ENCODE peak calls at places on chromosomes 4 and X, in four cellular contexts. D, J, H and M are unnamed samples.

GRCh38 chr4:85402371-85402770 is 72.6 kb upstream of the ARHGAP24 start:
- DNase-seq in D (no peak), J (no peak), H (peak), M (peak)

GRCh38 chr4:185735887-185736286 is 76.1 kb downstream of the SORBS2 start:
- DNase-seq in D (no peak), J (no peak), H (no peak), M (no peak)

GRCh38 chr4:174522183-174523002 is at the start of gene HPGD:
- DNase-seq in D (no peak), J (peak), H (no peak), M (no peak)

GRCh38 chr4:100095729-100096595 is 94.3 kb downstream of the DDIT4L start:
- DNase-seq in D (peak), J (peak), H (peak), M (peak)

GRCh38 chr4:146472404-146472803 is 49.3 kb downstream of the SLC10A7 start:
- DNase-seq in D (no peak), J (no peak), H (no peak), M (no peak)

GRCh38 chr4:166169111-166169510 is 296.1 kb downstream of the TLL1 start:
- DNase-seq in D (no peak), J (no peak), H (no peak), M (no peak)

GRCh38 chr4:121252224-121252806 is 88.2 kb upstream of the TNIP3 start:
- DNase-seq in D (no peak), J (peak), H (peak), M (peak)

GRCh38 chrX:78886550-78886949 is 58.6 kb upstream of the P2RY10 start:
- DNase-seq in D (no peak), J (no peak), H (peak), M (no peak)

GRCh38 chrX:1391370-1391706 is 575 bp downstream of the SLC25A6 start:
- DNase-seq in D (peak), J (no peak), H (no peak), M (no peak)

DNA sequence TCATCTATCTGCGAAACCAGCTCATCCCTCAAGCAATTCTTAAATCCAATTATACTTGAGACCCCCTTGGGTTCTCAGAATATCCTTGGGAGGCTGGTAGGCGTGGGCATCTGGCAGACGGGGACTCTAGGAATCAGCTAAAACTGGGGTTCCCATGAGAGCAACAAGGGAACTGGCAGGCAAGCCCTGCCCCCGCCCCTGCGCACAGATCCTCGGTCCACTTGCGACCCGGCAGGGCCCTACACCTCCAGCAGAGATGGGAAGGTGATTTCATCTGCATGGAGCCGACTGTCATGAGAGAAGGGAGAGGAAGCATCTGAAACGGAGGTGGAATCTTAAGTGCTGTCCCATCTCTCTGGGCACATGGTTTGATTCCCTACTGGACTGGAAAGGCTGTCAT is 9.9 kb upstream of the C4orf50 start:
- DNase-seq in D (no peak), J (no peak), H (no peak), M (no peak)
- TF ChIP-seq CTCF in D (no peak), J (no peak), H (no peak), M (no peak)

DNA sequence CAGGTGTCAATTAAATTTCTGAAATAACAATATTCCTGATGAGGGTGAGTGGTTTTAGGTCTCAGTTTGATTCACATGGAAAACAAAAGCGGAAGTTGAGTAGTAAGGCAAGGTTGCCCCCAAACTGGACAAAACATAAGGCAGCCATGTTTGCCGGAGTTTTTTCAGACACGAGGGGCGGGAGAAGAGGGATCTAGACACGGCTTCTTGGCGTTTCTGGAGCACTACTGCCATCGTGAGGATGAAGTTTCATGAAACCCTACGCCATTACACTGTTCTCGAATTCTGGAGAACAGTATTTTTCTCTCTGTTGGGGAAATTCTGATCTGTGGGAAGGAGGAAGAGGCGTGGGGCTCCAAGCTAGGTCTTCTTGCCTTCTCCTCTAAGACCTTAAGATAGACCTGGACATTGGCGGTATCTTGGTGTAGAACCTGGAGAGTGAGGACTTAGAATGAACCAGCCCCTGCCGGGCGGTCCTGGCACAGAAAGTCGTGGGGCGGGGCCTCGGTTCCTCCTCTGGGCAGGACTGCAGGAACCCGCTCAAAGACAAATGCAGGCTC is 160.3 kb downstream of the OR13H1 start:
- DNase-seq in D (no peak), J (no peak), H (peak), M (peak)
- TF ChIP-seq CTCF in D (no peak), J (no peak), H (peak), M (peak)

GRCh38 chrX:75968293-75968692 is 183.2 kb upstream of the MAGEE2 start:
- DNase-seq in D (no peak), J (no peak), H (no peak), M (no peak)
- TF ChIP-seq CTCF in D (no peak), J (no peak), H (no peak), M (no peak)

GRCh38 chr4:177308842-177309524 is 691 bp upstream of the NEIL3 start:
- DNase-seq in D (no peak), J (no peak), H (no peak), M (no peak)
- TF ChIP-seq CTCF in D (no peak), J (no peak), H (no peak), M (no peak)